ENCODE peak calls at places on chromosomes 1 and 21, in five cellular contexts. One of them, this sample, is unnamed.

GRCh38 chr1:44208216-44208615 is 5.1 kb upstream of the DMAP1 start:
- DNase-seq in PC-3: no peak
- DNase-seq in GM23338: no peak
- DNase-seq in GM23248: no peak
- DNase-seq in HCT116: no peak
- DNase-seq in this sample: no peak

GRCh38 chr1:18160290-18160942 is 52.8 kb downstream of the IGSF21 start:
- DNase-seq in GM23338: no peak
- DNase-seq in GM23248: no peak
- DNase-seq in PC-3: no peak
- DNase-seq in HCT116: no peak
- DNase-seq in this sample: no peak

GRCh38 chr1:240306673-240307072 is 215.0 kb downstream of the FMN2 start:
- DNase-seq in HCT116: no peak
- DNase-seq in GM23248: peak
- DNase-seq in GM23338: no peak
- DNase-seq in PC-3: no peak
- DNase-seq in this sample: no peak

GRCh38 chr1:223135176-223135575 is 7.9 kb downstream of the TLR5 start:
- DNase-seq in GM23248: peak
- DNase-seq in HCT116: no peak
- DNase-seq in GM23338: no peak
- DNase-seq in PC-3: peak
- DNase-seq in this sample: no peak

GRCh38 chr1:7565099-7565750 is 205.9 kb upstream of the VAMP3 start:
- DNase-seq in GM23338: no peak
- DNase-seq in PC-3: no peak
- DNase-seq in GM23248: no peak
- DNase-seq in HCT116: no peak
- DNase-seq in this sample: no peak

GRCh38 chr1:95941121-95941798 is 707.2 kb downstream of the RWDD3 start:
- DNase-seq in PC-3: no peak
- DNase-seq in GM23338: no peak
- DNase-seq in HCT116: no peak
- DNase-seq in GM23248: no peak
- DNase-seq in this sample: no peak

GRCh38 chr1:88736633-88737248 is 52.7 kb downstream of the PKN2 start:
- DNase-seq in PC-3: peak
- DNase-seq in HCT116: peak
- DNase-seq in GM23248: peak
- DNase-seq in GM23338: peak
- DNase-seq in this sample: peak

GRCh38 chr1:116762781-116763115 is 8.5 kb downstream of the CD2 start:
- DNase-seq in GM23338: no peak
- DNase-seq in GM23248: no peak
- DNase-seq in PC-3: no peak
- DNase-seq in HCT116: no peak
- DNase-seq in this sample: no peak

GRCh38 chr1:214285622-214286440 is 4.9 kb downstream of the SMYD2 start:
- DNase-seq in GM23338: no peak
- DNase-seq in PC-3: no peak
- DNase-seq in HCT116: no peak
- DNase-seq in GM23248: no peak
- DNase-seq in this sample: no peak

GRCh38 chr1:101299166-101299565 is 62.3 kb downstream of the S1PR1 start:
- DNase-seq in HCT116: no peak
- DNase-seq in GM23338: no peak
- DNase-seq in GM23248: no peak
- DNase-seq in PC-3: no peak
- DNase-seq in this sample: no peak
- H3K4me3 ChIP-seq in HCT116: no peak
- H3K4me3 ChIP-seq in GM23338: no peak
- H3K4me3 ChIP-seq in GM23248: no peak
- H3K4me3 ChIP-seq in PC-3: no peak
- H3K4me3 ChIP-seq in this sample: no peak

GRCh38 chr1:996851-997727 is 2.8 kb downstream of the HES4 start:
- DNase-seq in GM23338: peak
- DNase-seq in HCT116: no peak
- DNase-seq in PC-3: no peak
- DNase-seq in GM23248: no peak
- DNase-seq in this sample: no peak

GRCh38 chr1:997728-998050 is 2.2 kb downstream of the HES4 start:
- DNase-seq in PC-3: no peak
- DNase-seq in HCT116: no peak
- DNase-seq in GM23338: no peak
- DNase-seq in GM23248: no peak
- DNase-seq in this sample: no peak

GRCh38 chr1:998905-999796 is 746 bp downstream of the HES4 start:
- DNase-seq in GM23248: peak
- DNase-seq in HCT116: no peak
- DNase-seq in GM23338: peak
- DNase-seq in PC-3: peak
- DNase-seq in this sample: peak

GRCh38 chr1:999797-1000356 is at the start of gene HES4:
- DNase-seq in PC-3: peak
- DNase-seq in GM23338: peak
- DNase-seq in GM23248: peak
- DNase-seq in HCT116: peak
- DNase-seq in this sample: peak

GRCh38 chr1:998051-998821 is 1.7 kb downstream of the HES4 start:
- DNase-seq in PC-3: no peak
- DNase-seq in GM23248: no peak
- DNase-seq in GM23338: peak
- DNase-seq in HCT116: no peak
- DNase-seq in this sample: peak
- TF ChIP-seq EZH2 in PC-3: no peak
- TF ChIP-seq EZH2 in GM23248: peak
- TF ChIP-seq EZH2 in GM23338: peak
- TF ChIP-seq EZH2 in HCT116: no peak
- TF ChIP-seq EZH2 in this sample: peak

GRCh38 chr21:26842976-26843911 is 2.0 kb downstream of the ADAMTS1 start:
- DNase-seq in PC-3: peak
- DNase-seq in GM23248: peak
- DNase-seq in HCT116: no peak
- DNase-seq in GM23338: peak
- DNase-seq in this sample: peak
- TF ChIP-seq EZH2phosphoT487 in PC-3: peak
- TF ChIP-seq EZH2phosphoT487 in GM23248: no peak
- TF ChIP-seq EZH2phosphoT487 in HCT116: no peak
- TF ChIP-seq EZH2phosphoT487 in GM23338: no peak
- TF ChIP-seq EZH2phosphoT487 in this sample: no peak

DNA sequence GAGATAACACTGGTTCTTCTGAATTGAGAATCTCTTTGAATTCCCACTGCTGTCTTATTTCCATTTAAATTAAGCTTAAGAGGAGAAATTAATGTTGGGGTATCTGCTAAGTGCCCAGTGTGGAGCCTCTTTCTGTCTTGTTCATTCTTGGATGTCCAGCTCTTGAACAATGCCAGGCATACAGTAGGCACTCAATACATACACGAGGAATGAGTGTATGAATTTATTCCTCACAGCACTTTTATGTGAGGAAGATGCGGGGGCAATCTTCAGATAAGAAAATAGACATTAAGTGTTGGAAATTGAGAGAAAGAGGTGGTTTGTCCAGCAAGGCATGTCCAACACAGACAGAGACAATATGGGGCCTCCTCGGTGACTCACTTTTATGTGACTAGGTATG is 11.8 kb upstream of the ATF3 start:
- DNase-seq in GM23338: no peak
- DNase-seq in GM23248: no peak
- DNase-seq in PC-3: no peak
- DNase-seq in HCT116: no peak
- DNase-seq in this sample: no peak
- H3K4me3 ChIP-seq in GM23338: no peak
- H3K4me3 ChIP-seq in GM23248: peak
- H3K4me3 ChIP-seq in PC-3: peak
- H3K4me3 ChIP-seq in HCT116: peak
- H3K4me3 ChIP-seq in this sample: no peak

GRCh38 chr1:16026723-16027484 is 5.1 kb downstream of the CLCNKA start:
- DNase-seq in GM23248: peak
- DNase-seq in GM23338: peak
- DNase-seq in HCT116: no peak
- DNase-seq in PC-3: no peak
- DNase-seq in this sample: peak
- TF ChIP-seq EZH2 in GM23248: no peak
- TF ChIP-seq EZH2 in GM23338: no peak
- TF ChIP-seq EZH2 in HCT116: no peak
- TF ChIP-seq EZH2 in PC-3: no peak
- TF ChIP-seq EZH2 in this sample: no peak

GRCh38 chr1:198500026-198500425 is 40.5 kb downstream of the ATP6V1G3 start:
- DNase-seq in GM23248: no peak
- DNase-seq in GM23338: no peak
- DNase-seq in PC-3: no peak
- DNase-seq in HCT116: no peak
- DNase-seq in this sample: no peak
- TF ChIP-seq EZH2phosphoT487 in GM23248: no peak
- TF ChIP-seq EZH2phosphoT487 in GM23338: no peak
- TF ChIP-seq EZH2phosphoT487 in PC-3: no peak
- TF ChIP-seq EZH2phosphoT487 in HCT116: no peak
- TF ChIP-seq EZH2phosphoT487 in this sample: no peak